ENCODE peak calls at places on chromosome 12, in nine cellular contexts. K is Peyer's patch; C is adrenal gland; G is tibial artery; A is lung; N is GM12878; D is CD4-positive, alpha-beta T cell; U is body of pancreas; T is left ventricle myocardium inferior. E is an unnamed sample.
A peak's percentile ranks its signal among the peaks of the same experiment; 100 is the strongest.

GRCh38 chr12:121442028-121442948 is 42.4 kb downstream of the RNF34 start:
- DNase-seq in A (no peak), D (no peak), K (no peak), C (no peak), U (no peak), N (no peak), G (no peak), T (no peak), E (no peak)

GRCh38 chr12:78680596-78680995 is 184.0 kb upstream of the SYT1 start:
- DNase-seq in T (no peak), U (no peak), N (no peak), G (no peak), A (no peak), C (no peak), D (no peak), K (no peak), E (no peak)

GRCh38 chr12:55068416-55069010 is 48.7 kb downstream of the NEUROD4 start:
- DNase-seq in U (peak; percentile 27), N (no peak), A (peak; percentile 32), C (peak; percentile 61), G (no peak), T (no peak), D (peak; percentile 6), K (no peak), E (no peak)

GRCh38 chr12:64273527-64274403 is 51.7 kb upstream of the KICS2 start:
- DNase-seq in G (no peak), C (no peak), A (no peak), N (no peak), T (no peak), D (peak; percentile 1), K (no peak), U (no peak), E (no peak)

GRCh38 chr12:88650715-88651114 is 70.4 kb upstream of the KITLG start:
- DNase-seq in G (no peak), U (no peak), D (no peak), C (no peak), T (no peak), K (no peak), N (no peak), A (no peak), E (no peak)

GRCh38 chr12:56996793-56997545 is 9.4 kb downstream of the ZBTB39 start:
- DNase-seq in T (no peak), U (no peak), C (peak; percentile 78), A (no peak), D (no peak), G (no peak), K (no peak), N (no peak), E (peak; percentile 68)

GRCh38 chr12:111462134-111462821 is 56.6 kb downstream of the SH2B3 start:
- DNase-seq in A (no peak), C (no peak), N (no peak), T (no peak), G (no peak), D (no peak), K (no peak), U (no peak), E (no peak)

GRCh38 chr12:91778938-91779400 is 366.7 kb downstream of the BTG1 start:
- DNase-seq in U (peak; percentile 10), C (peak; percentile 90), D (peak; percentile 30), G (peak; percentile 28), A (no peak), T (no peak), N (peak; percentile 93), K (peak; percentile 79), E (no peak)

GRCh38 chr12:51922146-51922545 is 14.8 kb downstream of the ACVRL1 start:
- DNase-seq in U (no peak), D (no peak), N (no peak), G (no peak), T (no peak), K (peak; percentile 38), C (no peak), A (no peak), E (no peak)

GRCh38 chr12:51922762-51923505 is 15.6 kb downstream of the ACVRL1 start:
- DNase-seq in T (no peak), A (peak; percentile 52), N (peak; percentile 21), U (peak; percentile 53), C (peak; percentile 83), D (no peak), K (peak; percentile 70), G (peak; percentile 78), E (peak; percentile 67)

GRCh38 chr12:51925400-51926063 is 18.2 kb downstream of the ACVRL1 start:
- DNase-seq in C (peak; percentile 67), A (no peak), D (no peak), T (no peak), U (no peak), G (no peak), N (no peak), K (no peak), E (no peak)

GRCh38 chr12:51924551-51925399 is 17.5 kb downstream of the ACVRL1 start:
- DNase-seq in A (no peak), G (no peak), K (peak; percentile 25), N (no peak), U (no peak), C (no peak), T (no peak), D (no peak), E (no peak)

DNA sequence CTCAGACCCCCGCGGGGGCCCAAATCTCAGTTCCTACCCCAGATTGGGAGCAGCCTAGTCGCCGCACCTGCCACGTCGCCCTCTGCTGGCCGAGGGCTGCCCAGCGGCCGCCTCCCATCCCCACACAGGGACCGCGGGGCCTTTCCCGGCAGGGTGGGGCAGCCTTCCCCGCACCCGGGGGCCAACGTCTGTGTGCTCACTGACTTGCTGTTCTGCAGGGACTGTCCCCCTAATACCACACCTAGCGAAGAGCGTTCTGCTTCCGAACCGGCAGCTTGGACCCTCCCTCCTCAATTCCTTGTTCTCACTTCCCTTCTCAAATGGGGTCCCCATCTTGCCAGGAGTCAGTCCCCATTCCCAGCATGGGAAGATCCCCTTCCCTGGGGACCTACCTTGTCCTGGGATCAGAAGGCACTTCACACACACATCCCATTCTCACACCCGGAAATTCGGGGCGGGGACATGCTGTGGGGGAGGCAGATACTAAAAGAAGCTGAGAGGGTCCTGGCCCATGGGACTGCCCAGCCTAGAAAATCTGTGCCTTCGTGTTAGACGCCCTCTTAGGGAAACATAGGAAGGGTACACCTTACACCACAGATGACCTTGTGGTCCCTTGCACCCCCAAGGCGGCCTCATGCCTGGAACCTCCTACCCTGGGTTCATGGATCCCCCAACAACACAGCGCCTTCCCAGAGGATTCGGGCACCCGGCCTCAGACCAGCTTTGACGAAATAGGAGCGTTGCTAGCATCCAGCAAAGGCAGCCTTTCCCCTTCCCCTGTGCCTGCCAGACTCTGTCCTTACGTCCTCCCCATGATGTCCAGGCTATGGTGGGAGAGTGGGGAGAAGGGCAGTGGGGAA is 16.4 kb downstream of the ACVRL1 start:
- DNase-seq in G (peak; percentile 59), D (peak; percentile 36), U (peak; percentile 46), T (peak; percentile 76), A (peak; percentile 52), K (peak; percentile 76), N (no peak), C (no peak), E (peak; percentile 67)
- TF ChIP-seq CTCF in G (peak; percentile 58), D (peak; percentile 76), U (peak; percentile 82), T (peak; percentile 93), A (peak; percentile 65), K (peak; percentile 69), N (peak; percentile 86), C (peak; percentile 68), E (peak; percentile 52)

GRCh38 chr12:3129301-3130052 is 52.3 kb downstream of the TSPAN9 start:
- DNase-seq in G (no peak), D (no peak), N (peak; percentile 25), A (no peak), U (no peak), T (no peak), K (no peak), C (no peak), E (no peak)
- H3K27me3 ChIP-seq in G (no peaks in the 10 kb centered on the region), D (peaks cover 48% of the 10 kb centered on the region), N (peaks cover 2% of the 10 kb centered on the region), A (no peaks in the 10 kb centered on the region), U (no peaks in the 10 kb centered on the region), T (no peaks in the 10 kb centered on the region), K (no peaks in the 10 kb centered on the region), C (no peaks in the 10 kb centered on the region), E (no peaks in the 10 kb centered on the region)

DNA sequence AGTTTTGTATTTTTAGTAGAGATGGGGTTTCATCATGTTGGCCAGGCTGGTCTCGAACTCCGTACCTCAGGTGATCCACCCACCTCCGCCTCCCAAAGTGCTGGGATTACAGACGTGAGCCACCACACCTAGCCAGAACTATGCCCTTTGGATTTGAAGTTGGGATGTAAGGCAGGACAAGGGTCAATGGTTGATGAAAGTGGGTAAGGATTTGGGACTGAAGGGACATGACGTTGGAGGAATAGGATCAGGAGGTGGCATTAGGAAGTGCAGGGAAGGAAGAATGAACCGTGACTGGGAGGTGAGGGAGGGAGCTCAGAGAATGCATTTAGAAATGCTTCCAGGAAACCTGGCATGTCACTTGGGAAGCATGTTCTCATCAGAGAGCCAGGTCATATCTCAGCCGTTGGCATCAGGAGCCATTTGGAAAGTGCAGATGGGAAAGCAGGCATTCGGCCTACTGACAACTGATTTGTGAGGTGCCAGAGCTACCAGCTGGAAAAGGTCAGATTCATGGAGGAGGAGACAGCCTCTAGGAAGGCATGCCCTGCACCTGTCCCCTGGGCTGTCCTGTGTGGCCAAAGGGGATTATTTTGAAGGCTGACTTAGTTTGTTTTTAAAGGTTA is 2.2 kb downstream of the CRADD start:
- DNase-seq in T (peak; percentile 44), N (no peak), C (peak; percentile 77), U (no peak), G (no peak), D (no peak), K (no peak), A (no peak), E (peak; percentile 40)
- TF ChIP-seq CTCF in T (no peak), N (no peak), C (no peak), U (no peak), G (no peak), D (no peak), K (no peak), A (no peak), E (no peak)

GRCh38 chr12:62785941-62786559 is 148.9 kb downstream of the PPM1H start:
- DNase-seq in G (no peak), N (no peak), K (no peak), C (peak; percentile 75), U (no peak), D (no peak), T (no peak), A (peak; percentile 68), E (peak; percentile 42)

GRCh38 chr12:62787023-62787422 is 147.9 kb downstream of the PPM1H start:
- DNase-seq in N (no peak), T (no peak), C (no peak), K (no peak), G (no peak), A (no peak), D (no peak), U (no peak), E (no peak)

GRCh38 chr12:62783881-62784280 is 151.1 kb downstream of the PPM1H start:
- DNase-seq in K (no peak), U (no peak), A (no peak), N (no peak), T (no peak), C (no peak), G (no peak), D (no peak), E (no peak)

GRCh38 chr12:62787606-62788005 is 147.3 kb downstream of the PPM1H start:
- DNase-seq in K (no peak), T (no peak), A (no peak), G (no peak), U (no peak), N (no peak), C (no peak), D (no peak), E (no peak)

DNA sequence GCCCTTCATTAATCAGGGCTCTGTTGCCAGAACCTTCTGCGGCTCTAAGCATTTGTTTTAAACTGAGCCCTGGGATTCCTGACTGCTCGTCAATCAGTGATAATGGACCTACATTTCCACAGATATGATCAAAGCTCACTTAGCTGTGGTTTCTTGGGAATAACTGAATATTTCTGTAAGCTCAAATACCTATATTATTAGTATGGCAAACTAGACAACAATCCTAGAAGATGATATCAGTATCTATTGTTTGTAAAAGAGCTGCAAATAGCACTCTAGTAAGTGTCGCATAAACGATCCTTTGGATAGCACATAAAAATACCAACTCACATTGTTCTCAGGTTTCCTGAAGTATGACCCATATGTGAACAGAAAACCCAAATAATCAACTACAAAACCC is 150.4 kb downstream of the PPM1H start:
- DNase-seq in T (no peak), G (no peak), N (no peak), D (no peak), C (no peak), K (no peak), U (no peak), A (no peak), E (no peak)
- H3K27me3 ChIP-seq in T (no peaks in the 10 kb centered on the region), G (no peaks in the 10 kb centered on the region), N (no peaks in the 10 kb centered on the region), D (no peaks in the 10 kb centered on the region), C (no peaks in the 10 kb centered on the region), K (no peaks in the 10 kb centered on the region), U (no peaks in the 10 kb centered on the region), A (no peaks in the 10 kb centered on the region), E (no peaks in the 10 kb centered on the region)